ENCODE peak calls at places on chromosomes 13 and 19, in seven cellular contexts. H, Y, A, I, Q, S and U are unnamed samples.
A peak's percentile ranks its signal among the peaks of the same experiment; 100 is the strongest.

GRCh38 chr19:19627716-19628498 is at the start of gene LPAR2:
- DNase-seq in I (peak; percentile 77), H (peak; percentile 50), Q (peak; percentile 69), A (peak; percentile 59), Y (no peak), S (no peak), U (no peak)

GRCh38 chr13:36297600-36298338 is at the start of gene CCDC169:
- DNase-seq in Q (peak; percentile 80), I (peak; percentile 43), S (peak; percentile 23), Y (no peak), A (peak; percentile 65), H (peak; percentile 64), U (peak; percentile 80)

GRCh38 chr19:17522988-17523872 is 11.8 kb downstream of the PGLS start:
- DNase-seq in H (no peak), Y (no peak), I (no peak), A (no peak), S (no peak), Q (no peak), U (no peak)

GRCh38 chr13:106561551-106562170 is 6.3 kb downstream of the ARGLU1 start:
- DNase-seq in S (no peak), A (no peak), Y (no peak), I (peak; percentile 15), H (no peak), Q (peak; percentile 40), U (no peak)

GRCh38 chr13:29817604-29818378 is 32.6 kb downstream of the UBL3 start:
- DNase-seq in A (no peak), Q (no peak), S (no peak), H (no peak), I (no peak), Y (no peak), U (no peak)

GRCh38 chr19:5822181-5822844 is 17.2 kb downstream of the FUT6 start:
- DNase-seq in Y (no peak), A (no peak), I (no peak), H (no peak), S (no peak), Q (no peak), U (no peak)

GRCh38 chr13:28529836-28530235 is 34.9 kb upstream of the FLT1 start:
- DNase-seq in S (no peak), A (no peak), H (no peak), Q (no peak), I (no peak), Y (no peak), U (no peak)

GRCh38 chr13:91960947-91961346 is 562.5 kb downstream of the GPC5 start:
- DNase-seq in I (no peak), Q (no peak), S (no peak), Y (no peak), A (no peak), H (no peak), U (no peak)

GRCh38 chr13:40082644-40083043 is 427.2 kb downstream of the COG6 start:
- DNase-seq in I (no peak), H (no peak), A (peak; percentile 51), Y (no peak), Q (no peak), S (no peak), U (no peak)

GRCh38 chr13:23617551-23618014 is 47.4 kb downstream of the TNFRSF19 start:
- DNase-seq in Q (no peak), S (no peak), H (no peak), I (no peak), Y (no peak), A (no peak), U (no peak)

GRCh38 chr13:71722206-71722605 is 144.8 kb downstream of the DACH1 start:
- DNase-seq in A (no peak), Q (no peak), H (no peak), S (no peak), I (no peak), Y (no peak), U (no peak)

DNA sequence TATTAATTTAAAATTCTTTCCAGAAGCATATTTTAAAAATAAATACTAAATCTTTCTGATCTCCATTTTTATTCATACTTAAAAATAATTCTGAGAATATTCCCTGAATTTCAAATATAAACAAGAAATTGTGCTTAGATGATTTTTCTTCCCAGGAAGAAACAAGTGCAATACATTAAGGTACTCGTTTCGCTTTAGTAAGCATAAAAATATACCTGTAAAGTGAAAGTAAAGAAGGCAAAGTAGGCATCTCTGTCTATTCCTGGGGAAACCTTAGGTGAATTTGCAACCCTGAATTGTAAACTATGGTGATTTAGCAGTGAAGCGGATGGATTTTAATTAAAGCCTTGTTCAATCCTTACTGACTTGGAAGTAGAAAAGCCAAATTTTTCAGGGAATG is 354.2 kb downstream of the DIAPH3 start:
- DNase-seq in Y (no peak), Q (no peak), H (no peak), S (no peak), I (no peak), A (no peak), U (no peak)
- H3K9me3 ChIP-seq in Y (no peaks in the 10 kb centered on the region), Q (no peaks in the 10 kb centered on the region), H (no peaks in the 10 kb centered on the region), S (no peaks in the 10 kb centered on the region), I (no peaks in the 10 kb centered on the region), A (no peaks in the 10 kb centered on the region), U (no peaks in the 10 kb centered on the region)

DNA sequence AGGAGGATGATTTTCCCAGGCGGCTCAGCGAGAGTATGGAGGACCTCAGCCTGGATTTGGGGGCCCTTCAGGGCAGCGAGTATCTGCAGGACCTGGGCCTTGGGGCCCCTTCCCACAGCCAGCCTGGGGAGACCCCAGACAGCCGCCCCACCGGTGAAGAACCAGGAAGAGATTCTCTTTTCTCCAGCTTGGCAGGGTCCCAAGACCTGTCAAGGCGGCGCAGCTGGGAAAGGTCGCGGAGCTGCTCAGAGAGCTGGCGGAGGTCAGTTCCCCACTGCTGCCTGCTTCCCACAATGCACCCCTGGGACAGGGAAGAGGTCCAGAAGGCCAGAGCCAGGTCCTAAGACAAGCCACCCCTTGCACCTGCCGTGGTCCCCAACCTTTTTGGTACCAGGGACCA is 24.1 kb downstream of the ARHGEF18 start:
- DNase-seq in A (no peak), I (no peak), Y (no peak), S (no peak), H (no peak), Q (no peak), U (no peak)
- H3K4me1 ChIP-seq in A (no peaks in the 10 kb centered on the region), I (no peaks in the 10 kb centered on the region), Y (no peaks in the 10 kb centered on the region), S (no peaks in the 10 kb centered on the region), H (no peaks in the 10 kb centered on the region), Q (no peaks in the 10 kb centered on the region), U (no peaks in the 10 kb centered on the region)

GRCh38 chr13:74066937-74067336 is 67.3 kb downstream of the KLF12 start:
- DNase-seq in Q (no peak), H (no peak), I (no peak), Y (no peak), A (no peak), S (no peak), U (no peak)

GRCh38 chr13:74064805-74065204 is 69.4 kb downstream of the KLF12 start:
- DNase-seq in H (no peak), S (no peak), Y (no peak), A (no peak), Q (no peak), I (no peak), U (no peak)

GRCh38 chr13:74061939-74062595 is 72.1 kb downstream of the KLF12 start:
- DNase-seq in I (no peak), S (no peak), Q (peak; percentile 36), A (no peak), Y (no peak), H (no peak), U (no peak)

GRCh38 chr13:74062933-74063332 is 71.3 kb downstream of the KLF12 start:
- DNase-seq in H (no peak), S (peak; percentile 27), I (no peak), A (peak; percentile 33), Y (peak; percentile 21), Q (peak; percentile 46), U (no peak)

DNA sequence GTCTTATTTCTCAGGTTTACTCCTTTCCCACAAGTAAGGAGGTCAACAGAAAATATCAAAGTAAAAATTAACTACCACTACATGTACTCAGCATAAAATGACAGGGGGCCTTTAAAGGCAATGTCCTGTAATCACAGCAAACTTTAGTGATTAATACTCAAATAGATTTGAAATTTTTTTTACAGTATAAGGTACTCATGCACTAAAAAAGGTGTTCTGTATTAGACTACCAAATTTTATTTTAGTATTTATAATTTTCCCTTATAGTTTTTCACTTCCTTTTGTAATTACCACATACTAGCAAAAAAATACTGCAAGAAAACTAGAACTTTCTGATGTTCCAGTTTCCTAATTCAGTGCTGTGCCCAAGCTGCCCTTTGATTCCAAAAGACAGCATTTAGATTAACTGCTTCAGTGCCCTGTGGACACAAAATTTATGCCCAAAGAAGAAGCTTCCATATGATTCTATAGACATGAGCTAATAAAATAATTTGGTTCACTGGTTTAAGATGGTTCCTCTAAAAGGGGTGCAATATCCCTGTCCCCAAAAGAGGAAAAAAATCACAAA is 70.6 kb downstream of the KLF12 start:
- DNase-seq in H (no peak), A (no peak), Q (no peak), I (no peak), Y (no peak), S (no peak), U (no peak)
- H3K4me3 ChIP-seq in H (no peak overlapping the region), A (no peak overlapping the region), Q (no peak overlapping the region), I (no peak overlapping the region), Y (peak overlapping the region; percentile 38), S (peak overlapping the region; percentile 53), U (no peak overlapping the region)

DNA sequence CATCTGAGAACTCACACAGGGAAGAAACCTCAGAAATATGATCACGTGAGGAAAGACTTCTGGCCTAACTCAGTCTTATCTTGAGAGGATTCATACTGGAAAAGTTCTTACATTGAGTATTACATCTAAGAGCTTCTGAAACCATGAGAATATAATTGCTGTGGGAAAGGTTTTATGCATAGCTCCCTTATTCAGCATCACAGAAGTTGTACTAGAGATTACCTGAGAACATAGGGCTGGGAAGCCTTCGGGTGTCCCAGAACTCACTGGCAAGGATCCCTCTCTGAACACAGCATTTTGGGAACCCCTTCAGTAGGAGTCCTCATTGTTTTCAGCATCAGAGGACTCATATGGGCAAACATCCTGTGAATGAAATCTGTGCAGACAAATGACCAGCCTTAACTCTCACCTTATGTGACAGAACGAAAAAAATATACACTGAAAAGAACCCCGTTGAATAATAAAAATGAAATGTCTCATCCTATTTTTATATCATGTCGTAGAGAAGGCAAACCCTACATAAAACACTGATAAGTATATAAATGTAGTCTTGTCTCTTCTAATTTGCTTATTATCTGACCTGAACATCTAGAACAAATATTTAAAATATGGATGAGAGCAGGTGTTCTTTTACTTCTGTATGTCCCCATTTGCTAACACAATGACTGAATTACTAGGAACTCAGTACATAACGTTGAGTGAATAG is 14.2 kb downstream of the ZNF274 start:
- DNase-seq in I (no peak), A (no peak), Q (peak; percentile 2), Y (no peak), S (no peak), H (no peak), U (no peak)
- H3K9me3 ChIP-seq in I (peaks cover 89% of the 10 kb centered on the region), A (peaks cover 59% of the 10 kb centered on the region), Q (peaks cover 23% of the 10 kb centered on the region), Y (peaks cover 100% of the 10 kb centered on the region), S (peaks cover 98% of the 10 kb centered on the region), H (peaks cover 100% of the 10 kb centered on the region), U (peaks cover 20% of the 10 kb centered on the region)

GRCh38 chr19:38675611-38676010 is 28.2 kb downstream of the ACTN4 start:
- DNase-seq in A (no peak), I (no peak), Y (no peak), S (no peak), H (no peak), Q (no peak), U (no peak)
- H3K4me1 ChIP-seq in A (peaks cover 36% of the 10 kb centered on the region), I (peaks cover 48% of the 10 kb centered on the region), Y (peaks cover 15% of the 10 kb centered on the region), S (peaks cover 96% of the 10 kb centered on the region), H (peaks cover 30% of the 10 kb centered on the region), Q (peaks cover 41% of the 10 kb centered on the region), U (peaks cover 5% of the 10 kb centered on the region)